ENCODE peak calls at places on chromosome 19, in six cellular contexts. H, V, C, T, U and Z are unnamed samples. For H3K4me1, the result is how much of the 10 kb centered on the place peaks cover.

GRCh38 chr19:35554076-35554475 is 8.7 kb downstream of the TMEM147 start:
- DNase-seq in C (no peak), U (no peak), H (no peak), T (no peak), V (peak), Z (no peak)

GRCh38 chr19:51148571-51148970 is 6.5 kb downstream of the SIGLEC7 start:
- DNase-seq in H (no peak), V (no peak), T (no peak), U (no peak), C (no peak), Z (no peak)

GRCh38 chr19:9700229-9700981 is 25.5 kb upstream of the ZNF562 start:
- DNase-seq in H (no peak), C (no peak), U (no peak), V (no peak), T (no peak), Z (no peak)

GRCh38 chr19:2969104-2969504 is 8.3 kb upstream of the TLE6 start:
- DNase-seq in H (peak), T (no peak), V (no peak), C (no peak), U (peak), Z (no peak)

GRCh38 chr19:41705393-41706174 is 2.8 kb upstream of the CEACAM5 start:
- DNase-seq in C (peak), U (peak), V (peak), H (peak), T (no peak), Z (no peak)

GRCh38 chr19:52923782-52924593 is 760 bp upstream of the ZNF888 start:
- DNase-seq in C (no peak), U (peak), T (no peak), H (peak), V (peak), Z (no peak)

GRCh38 chr19:49326165-49326704 is 1.2 kb upstream of the SLC6A16 start:
- DNase-seq in T (no peak), V (no peak), U (no peak), C (no peak), H (no peak), Z (no peak)

GRCh38 chr19:12880551-12881171 is 588 bp downstream of the DNASE2 start:
- DNase-seq in V (peak), C (no peak), U (peak), H (no peak), T (peak), Z (peak)

GRCh38 chr19:33473644-33474305 is 47.8 kb downstream of the PEPD start:
- DNase-seq in H (peak), T (peak), U (no peak), C (no peak), V (peak), Z (no peak)

GRCh38 chr19:7515471-7516226 is at the start of gene ZNF358:
- DNase-seq in C (peak), H (peak), T (peak), V (peak), U (peak), Z (peak)

DNA sequence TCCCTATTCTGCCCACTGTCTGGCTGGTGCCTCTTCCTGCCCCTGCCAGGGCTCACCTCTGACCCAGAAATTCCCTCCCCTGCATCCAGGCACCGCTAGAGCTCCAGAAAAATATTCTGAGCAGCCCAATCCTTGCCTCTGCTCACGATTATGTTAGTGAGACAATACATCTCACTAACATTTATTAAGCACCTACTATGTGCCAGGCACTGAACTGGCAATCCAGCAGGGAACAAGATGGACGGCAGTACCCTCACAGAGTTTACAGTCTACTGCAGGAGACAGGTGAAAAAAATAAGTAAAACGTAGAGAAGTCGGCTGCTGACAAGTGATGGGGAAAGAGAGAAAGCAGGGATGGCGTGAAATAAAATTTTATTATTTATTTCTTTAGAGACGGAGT is 5.5 kb downstream of the TINCR start:
- DNase-seq in C (no peak), U (no peak), T (no peak), H (no peak), V (no peak), Z (no peak)
- H2AFZ ChIP-seq in C (no peak), U (no peak), T (no peak), H (no peak), V (no peak), Z (no peak)

DNA sequence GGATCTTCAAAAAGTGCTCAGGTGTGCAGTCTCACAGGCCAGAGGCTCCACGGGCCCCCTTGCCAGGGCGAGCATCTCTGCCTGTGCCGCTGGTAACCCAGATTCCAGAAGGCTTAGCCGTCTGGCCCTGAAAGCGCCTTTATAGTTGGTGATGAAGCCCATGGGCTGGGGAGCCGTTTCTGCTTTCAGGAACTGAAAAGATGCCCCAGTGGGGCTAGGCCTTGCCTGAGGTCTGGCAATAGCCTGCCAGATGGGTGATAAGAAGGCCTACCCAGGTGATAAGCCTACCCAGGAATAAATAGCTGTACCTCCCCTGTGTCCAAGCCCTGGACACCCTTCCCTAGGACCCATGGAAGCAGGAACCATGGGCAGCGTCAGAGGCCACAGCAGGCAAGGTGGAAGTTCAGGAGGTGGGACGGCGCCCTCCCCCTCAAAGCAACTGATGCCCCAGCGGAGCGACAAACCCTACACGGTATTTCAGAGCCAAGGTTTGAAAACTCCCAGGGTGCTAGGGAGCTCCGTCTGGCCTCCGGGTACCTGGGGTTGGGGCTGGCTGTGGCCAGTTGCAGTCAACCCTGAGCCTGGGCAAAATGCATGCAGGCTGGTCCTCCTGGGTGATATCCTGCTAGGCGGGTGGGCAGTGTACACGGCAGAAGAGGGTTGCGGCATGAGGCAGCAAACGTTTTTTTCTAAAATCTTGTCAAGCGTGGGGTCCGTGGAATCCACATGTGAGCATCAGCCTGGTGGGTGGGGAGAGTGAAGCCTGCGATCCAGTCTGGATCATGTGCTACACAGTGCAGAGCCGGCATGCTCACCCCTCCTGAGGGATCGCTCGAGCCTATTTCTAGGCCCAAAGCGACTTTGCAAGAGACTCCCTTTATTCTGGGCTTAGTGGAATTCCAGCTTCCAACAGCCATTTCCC is 45.3 kb downstream of the ACTN4 start:
- DNase-seq in U (no peak), V (no peak), C (no peak), H (no peak), T (no peak), Z (no peak)
- H3K4me1 ChIP-seq in U (under half), V (half or more), C (under half), H (under half), T (under half), Z (under half)

GRCh38 chr19:45592366-45592765 is 7.8 kb upstream of the OPA3 start:
- DNase-seq in C (no peak), U (no peak), H (peak), T (no peak), V (peak), Z (no peak)
- H2AFZ ChIP-seq in C (no peak), U (no peak), H (no peak), T (no peak), V (peak), Z (no peak)

GRCh38 chr19:39676004-39676403 is 20.3 kb downstream of the LGALS16 start:
- DNase-seq in C (no peak), V (peak), H (no peak), T (no peak), U (no peak), Z (no peak)
- H3K4me1 ChIP-seq in C (under half), V (under half), H (under half), T (under half), U (under half), Z (under half)

GRCh38 chr19:11264452-11265176 is 2.3 kb upstream of the DOCK6 start:
- DNase-seq in V (no peak), H (peak), U (peak), T (no peak), C (no peak), Z (no peak)
- H2AFZ ChIP-seq in V (no peak), H (peak), U (no peak), T (peak), C (peak), Z (no peak)

DNA sequence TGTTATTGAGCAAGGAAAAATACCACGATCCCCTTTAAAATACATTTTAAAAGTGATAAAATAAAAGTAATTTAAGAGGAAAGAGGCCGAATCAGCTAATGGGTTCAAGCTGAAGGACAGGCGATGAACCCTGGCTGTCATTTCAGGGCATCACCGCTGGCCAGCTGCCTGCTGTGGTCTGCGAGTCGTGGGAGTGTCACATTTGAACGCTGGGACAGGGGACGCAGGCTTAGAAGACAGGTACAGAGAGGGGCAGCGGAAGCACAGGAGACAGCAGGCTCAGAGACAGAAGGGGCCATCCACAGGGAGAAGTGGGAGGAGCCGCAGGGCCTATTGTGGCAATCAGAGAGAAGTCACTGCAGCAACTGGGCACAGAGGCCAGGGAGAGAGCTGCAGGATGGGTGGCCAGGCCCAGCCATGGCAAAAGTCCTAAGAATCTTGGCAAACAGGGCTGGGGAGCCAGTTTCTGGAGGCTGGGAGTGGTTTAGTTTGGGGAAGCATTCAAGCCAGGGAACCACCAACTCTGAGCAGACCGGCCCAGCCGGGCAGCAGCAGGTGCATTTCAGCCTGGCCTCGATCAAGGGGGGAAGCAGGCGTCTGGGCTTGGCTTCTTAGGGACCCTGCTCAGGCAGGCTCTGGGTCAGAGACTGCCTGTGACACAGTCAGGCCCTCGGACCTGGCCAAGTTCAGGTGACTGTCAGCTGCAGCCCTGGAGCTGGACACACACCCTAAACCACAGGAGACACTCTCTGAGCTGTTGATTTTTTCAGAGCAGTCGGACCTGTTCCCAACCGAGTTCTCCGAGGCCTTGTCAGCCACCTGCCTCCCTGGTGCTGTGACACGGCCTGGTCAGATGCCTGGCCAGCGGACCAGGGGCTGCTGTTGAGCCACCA is 11.9 kb downstream of the SH3GL1 start:
- DNase-seq in U (peak), H (no peak), V (peak), T (no peak), C (no peak), Z (no peak)
- H3K4me1 ChIP-seq in U (half or more), H (half or more), V (under half), T (under half), C (under half), Z (under half)